ENCODE peak calls at places on chromosomes 1 and 21, in seven cellular contexts. W is left colon; A is effector CD4-positive, alpha-beta T cell; T is NCI-H1105; P is psoas muscle; Z is cardiac muscle cell; X is HEK293T. Y is an unnamed sample.

GRCh38 chr1:238690415-238690814 is 696.0 kb upstream of the CHRM3 start:
- DNase-seq in X (no peak), P (no peak), Z (peak; percentile 50), A (no peak), W (no peak), T (no peak), Y (no peak)

GRCh38 chr1:212147581-212148033 is 112.1 kb downstream of the DTL start:
- DNase-seq in W (no peak), X (no peak), Z (no peak), T (no peak), P (no peak), A (no peak), Y (peak; percentile 80)

GRCh38 chr1:36091141-36091540 is 2.4 kb downstream of the ADPRS start:
- DNase-seq in Z (no peak), A (no peak), W (no peak), X (no peak), T (no peak), P (no peak), Y (no peak)

GRCh38 chr1:174051956-174052355 is 29.8 kb upstream of the RC3H1 start:
- DNase-seq in A (no peak), Z (peak; percentile 43), W (no peak), X (no peak), P (peak; percentile 24), T (no peak), Y (no peak)

GRCh38 chr1:89823679-89824292 is 3.0 kb downstream of the LRRC8D start:
- DNase-seq in X (no peak), P (no peak), W (no peak), T (no peak), Z (peak; percentile 52), A (no peak), Y (no peak)

GRCh38 chr1:223844962-223845809 is 561 bp downstream of the TP53BP2 start:
- DNase-seq in Z (peak; percentile 76), P (peak; percentile 69), W (peak; percentile 49), X (peak; percentile 44), A (peak; percentile 59), T (peak; percentile 32), Y (peak; percentile 50)

GRCh38 chr1:179824265-179824664 is 53.3 kb downstream of the TOR1AIP2 start:
- DNase-seq in Z (peak; percentile 39), W (no peak), P (no peak), X (no peak), T (no peak), A (no peak), Y (no peak)

GRCh38 chr1:221620437-221621384 is 121.2 kb downstream of the DUSP10 start:
- DNase-seq in X (no peak), P (no peak), Z (peak; percentile 8), W (no peak), A (no peak), T (peak; percentile 17), Y (no peak)

GRCh38 chr1:4653796-4654715 is at the start of gene AJAP1:
- DNase-seq in Z (no peak), A (no peak), X (no peak), T (no peak), W (no peak), P (peak; percentile 25), Y (no peak)

GRCh38 chr1:906532-907420 is 16.9 kb upstream of the SAMD11 start:
- DNase-seq in T (no peak), W (peak; percentile 69), X (no peak), Z (peak; percentile 35), P (peak; percentile 15), A (no peak), Y (peak; percentile 57)

GRCh38 chr1:203117611-203118575 is 9.6 kb upstream of the ADORA1 start:
- DNase-seq in P (peak; percentile 83), T (no peak), Z (peak; percentile 81), X (peak; percentile 96), A (no peak), W (no peak), Y (peak; percentile 63)

GRCh38 chr1:7401814-7402547 is 369.1 kb upstream of the VAMP3 start:
- DNase-seq in A (no peak), T (no peak), Z (peak; percentile 92), X (peak; percentile 32), P (no peak), W (no peak), Y (peak; percentile 29)

GRCh38 chr21:33712022-33712803 is 69.9 kb downstream of the ITSN1 start:
- DNase-seq in T (no peak), W (no peak), A (no peak), X (no peak), Z (no peak), P (no peak), Y (no peak)

GRCh38 chr1:1281533-1282321 is 1.5 kb downstream of the SCNN1D start:
- DNase-seq in X (no peak), P (peak; percentile 50), W (peak; percentile 92), Z (peak; percentile 38), T (no peak), A (no peak), Y (peak; percentile 62)

GRCh38 chr1:166969074-166969677 is 6.2 kb downstream of the ILDR2 start:
- DNase-seq in P (no peak), Z (no peak), W (no peak), X (no peak), A (no peak), T (no peak), Y (no peak)

GRCh38 chr1:20988030-20988825 is 188.5 kb downstream of the EIF4G3 start:
- DNase-seq in T (no peak), X (no peak), W (no peak), A (no peak), P (no peak), Z (no peak), Y (no peak)

GRCh38 chr1:67719329-67720196 is 34.6 kb downstream of the GADD45A start:
- DNase-seq in X (peak; percentile 59), W (no peak), T (no peak), P (no peak), Z (no peak), A (no peak), Y (no peak)

GRCh38 chr1:204612326-204612725 is 73.2 kb downstream of the LRRN2 start:
- DNase-seq in Z (no peak), X (no peak), T (no peak), W (no peak), P (no peak), A (no peak), Y (no peak)

GRCh38 chr1:41862411-41863221 is 56.1 kb downstream of the HIVEP3 start:
- DNase-seq in T (no peak), W (no peak), X (no peak), P (no peak), Z (peak; percentile 57), A (no peak), Y (no peak)

GRCh38 chr21:33968998-33969353 is 53.4 kb upstream of the ATP5PO start:
- DNase-seq in X (no peak), W (no peak), A (no peak), T (no peak), Z (no peak), P (no peak), Y (no peak)

GRCh38 chr1:200191993-200192392 is 164.5 kb downstream of the NR5A2 start:
- DNase-seq in T (no peak), A (no peak), W (no peak), P (no peak), X (no peak), Z (no peak), Y (no peak)

GRCh38 chr1:240878631-240879030 is 266.7 kb upstream of the GREM2 start:
- DNase-seq in A (no peak), Z (no peak), T (no peak), P (no peak), W (no peak), X (no peak), Y (no peak)

GRCh38 chr1:64497484-64497883 is 27.6 kb downstream of the CACHD1 start:
- DNase-seq in T (no peak), W (no peak), A (no peak), P (no peak), Z (peak; percentile 15), X (no peak), Y (no peak)

GRCh38 chr1:45913183-45913924 is 109.9 kb downstream of the MAST2 start:
- DNase-seq in T (no peak), P (peak; percentile 57), W (peak; percentile 87), Z (peak; percentile 95), X (peak; percentile 18), A (no peak), Y (no peak)